ENCODE peak calls at places on chromosomes 1 and 21, in six cellular contexts. H is ovary; B is CD4-positive, alpha-beta memory T cell; L is neuronal stem cell; Z is lower lobe of right lung; Q is neural progenitor cell. M is an unnamed sample. For H3K4me1, the result is how much of the 10 kb centered on the place peaks cover.

GRCh38 chr1:209367031-209367813 is 216.3 kb upstream of the CAMK1G start:
- DNase-seq in Z (no peak), L (no peak), Q (no peak), H (no peak), B (no peak), M (no peak)

GRCh38 chr1:14571810-14572767 is 26.4 kb upstream of the KAZN start:
- DNase-seq in H (no peak), L (peak), Z (no peak), B (no peak), Q (peak), M (no peak)

GRCh38 chr1:162568802-162569201 is 7.3 kb downstream of the UAP1 start:
- DNase-seq in B (no peak), Q (no peak), L (no peak), Z (no peak), H (no peak), M (no peak)

GRCh38 chr1:28971980-28972771 is 57.8 kb downstream of the EPB41 start:
- DNase-seq in B (no peak), Q (no peak), H (no peak), Z (no peak), L (no peak), M (no peak)

GRCh38 chr1:216903389-216903754 is 180.1 kb upstream of the ESRRG start:
- DNase-seq in Z (no peak), Q (no peak), L (no peak), H (no peak), B (no peak), M (no peak)

GRCh38 chr1:224205438-224205840 is 22.4 kb downstream of the DEGS1 start:
- DNase-seq in Z (no peak), H (no peak), Q (no peak), L (no peak), B (no peak), M (peak)

GRCh38 chr1:205088341-205088740 is 4.1 kb upstream of the TMEM81 start:
- DNase-seq in L (no peak), Z (no peak), Q (no peak), B (no peak), H (no peak), M (no peak)

GRCh38 chr1:119790481-119791198 is 20.6 kb downstream of the REG4 start:
- DNase-seq in B (no peak), Q (no peak), H (no peak), Z (no peak), L (no peak), M (peak)

GRCh38 chr21:22209304-22209700 is 1211.1 kb downstream of the NCAM2 start:
- DNase-seq in H (no peak), Z (no peak), B (no peak), Q (no peak), L (no peak), M (no peak)

GRCh38 chr1:30912913-30913652 is 4.5 kb upstream of the SDC3 start:
- DNase-seq in L (no peak), B (no peak), Q (no peak), H (no peak), Z (peak), M (peak)

GRCh38 chr1:89954401-89954800 is 40.5 kb upstream of the ZNF326 start:
- DNase-seq in B (no peak), Z (no peak), Q (no peak), L (no peak), H (no peak), M (no peak)

GRCh38 chr1:197519741-197520334 is 251.8 kb downstream of the CRB1 start:
- DNase-seq in L (no peak), B (no peak), Q (peak), Z (no peak), H (no peak), M (no peak)

GRCh38 chr1:211695135-211695816 is 19.9 kb upstream of the NEK2 start:
- DNase-seq in Z (no peak), Q (peak), B (no peak), H (no peak), L (no peak), M (no peak)

GRCh38 chr21:43361127-43361492 is 65.8 kb downstream of the SIK1 start:
- DNase-seq in Z (no peak), Q (no peak), B (no peak), L (no peak), H (peak), M (peak)

GRCh38 chr1:201531551-201532425 is 7.1 kb upstream of the NAV1 start:
- DNase-seq in H (no peak), Q (peak), Z (no peak), B (no peak), L (no peak), M (no peak)

GRCh38 chr1:184002071-184002470 is 35.5 kb downstream of the COLGALT2 start:
- DNase-seq in H (no peak), Z (no peak), B (no peak), L (no peak), Q (peak), M (no peak)

GRCh38 chr1:226407497-226408284 is at the start of gene PARP1:
- DNase-seq in B (peak), H (peak), L (peak), Q (peak), Z (peak), M (peak)

GRCh38 chr1:201254625-201255469 is 28.5 kb upstream of the PKP1 start:
- DNase-seq in H (no peak), B (peak), L (peak), Q (peak), Z (peak), M (peak)

GRCh38 chr1:5908461-5909375 is 83.5 kb downstream of the NPHP4 start:
- DNase-seq in Z (peak), L (no peak), B (no peak), H (no peak), Q (no peak), M (no peak)

GRCh38 chr1:20058531-20058930 is 11.5 kb upstream of the PLA2G5 start:
- DNase-seq in B (peak), H (no peak), Q (no peak), L (no peak), Z (no peak), M (peak)

GRCh38 chr1:15826810-15827507 is 19.5 kb upstream of the UQCRHL start:
- DNase-seq in Z (no peak), H (no peak), Q (no peak), L (no peak), B (no peak), M (no peak)

GRCh38 chr21:38735807-38736206 is 69.9 kb upstream of the ETS2 start:
- DNase-seq in L (no peak), H (no peak), Z (no peak), B (no peak), Q (no peak), M (no peak)

GRCh38 chr21:35475768-35476167 is 426.7 kb upstream of the RUNX1 start:
- DNase-seq in H (no peak), Z (no peak), B (no peak), Q (no peak), L (no peak), M (no peak)

GRCh38 chr1:203275656-203276272 is 29.6 kb upstream of the BTG2 start:
- DNase-seq in Q (no peak), B (no peak), L (no peak), H (no peak), Z (no peak), M (peak)

GRCh38 chr1:101460709-101461108 is 223.9 kb downstream of the S1PR1 start:
- DNase-seq in Q (no peak), B (no peak), H (no peak), L (no peak), Z (no peak), M (no peak)

GRCh38 chr1:17274186-17275170 is 25.6 kb downstream of the PADI3 start:
- DNase-seq in Q (peak), H (no peak), B (no peak), Z (peak), L (peak), M (peak)

GRCh38 chr1:238469146-238469601 is 578.5 kb upstream of the ZP4 start:
- DNase-seq in Z (no peak), L (no peak), B (no peak), Q (no peak), H (no peak), M (no peak)

GRCh38 chr1:161706116-161706482 is 930 bp upstream of the FCRLA start:
- DNase-seq in B (no peak), L (no peak), Q (no peak), Z (no peak), H (no peak), M (no peak)

GRCh38 chr1:101288491-101288944 is 51.7 kb downstream of the S1PR1 start:
- DNase-seq in Z (peak), L (peak), B (peak), H (peak), Q (peak), M (no peak)

GRCh38 chr1:26112407-26112775 is 767 bp downstream of the PDIK1L start:
- DNase-seq in H (no peak), Z (no peak), B (no peak), Q (no peak), L (no peak), M (no peak)

GRCh38 chr1:181173761-181174371 is 85.4 kb downstream of the IER5 start:
- DNase-seq in L (no peak), H (no peak), Z (no peak), B (no peak), Q (no peak), M (no peak)

GRCh38 chr21:27799861-27800260 is 833.0 kb upstream of the ADAMTS5 start:
- DNase-seq in Z (no peak), Q (no peak), B (no peak), L (no peak), H (no peak), M (no peak)

GRCh38 chr21:31042080-31042464 is 3.8 kb upstream of the KRTAP19-8 start:
- DNase-seq in L (no peak), Q (no peak), B (no peak), H (no peak), Z (no peak), M (no peak)

GRCh38 chr1:214108097-214108446 is 120.3 kb downstream of the PROX1 start:
- DNase-seq in L (no peak), Z (no peak), H (no peak), Q (no peak), B (no peak), M (no peak)

GRCh38 chr1:215539803-215540575 is 27.1 kb upstream of the KCTD3 start:
- DNase-seq in L (no peak), H (no peak), Z (no peak), B (no peak), Q (no peak), M (peak)

GRCh38 chr1:245827306-245827705 is 672.5 kb downstream of the KIF26B start:
- DNase-seq in L (no peak), H (no peak), B (no peak), Q (no peak), Z (no peak), M (no peak)

GRCh38 chr1:56508523-56508983 is 70.8 kb downstream of the PLPP3 start:
- DNase-seq in H (no peak), Q (no peak), L (no peak), B (no peak), Z (peak), M (peak)

GRCh38 chr1:14181191-14181793 is 417.2 kb upstream of the KAZN start:
- DNase-seq in Q (peak), Z (no peak), B (no peak), L (peak), H (no peak), M (no peak)

GRCh38 chr1:4120557-4121292 is 220.7 kb upstream of the C1orf174 start:
- DNase-seq in L (no peak), B (no peak), Z (no peak), H (no peak), Q (no peak), M (no peak)

GRCh38 chr1:33393524-33393923 is 37.4 kb downstream of the PHC2 start:
- DNase-seq in Q (no peak), L (no peak), B (no peak), H (no peak), Z (no peak), M (no peak)

GRCh38 chr1:33393991-33394390 is 36.9 kb downstream of the PHC2 start:
- DNase-seq in H (no peak), L (no peak), Z (no peak), B (no peak), Q (no peak), M (no peak)

GRCh38 chr1:33396188-33397124 is 34.4 kb downstream of the PHC2 start:
- DNase-seq in L (no peak), Z (no peak), H (no peak), Q (no peak), B (no peak), M (no peak)

GRCh38 chr1:33392639-33393038 is 38.3 kb downstream of the PHC2 start:
- DNase-seq in L (no peak), B (no peak), Q (no peak), Z (no peak), H (no peak), M (no peak)

DNA sequence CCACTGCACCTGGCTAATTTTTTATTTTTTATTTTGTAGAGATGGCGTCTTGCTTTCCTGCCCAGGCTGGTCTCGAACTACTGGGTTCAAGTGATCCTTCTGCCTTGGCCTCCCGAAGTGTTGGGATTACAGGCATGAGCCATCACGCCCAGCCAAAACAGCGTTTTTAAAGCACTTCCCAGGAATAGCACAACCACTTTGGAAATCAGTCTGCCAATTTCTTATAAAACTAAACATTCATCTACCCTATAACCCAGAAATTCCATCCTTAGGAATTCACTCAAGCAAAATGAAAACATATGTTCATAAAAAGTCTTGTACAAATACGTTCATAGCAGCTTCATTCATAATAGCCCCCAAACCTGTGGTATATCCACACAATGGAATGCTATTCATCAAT is 36.2 kb downstream of the PHC2 start:
- DNase-seq in L (no peak), Q (no peak), H (no peak), Z (no peak), B (no peak), M (no peak)
- H3K4me1 ChIP-seq in L (half or more), Q (under half), H (under half), Z (under half), B (under half), M (under half)

GRCh38 chr1:117275055-117275454 is 64.3 kb upstream of the VTCN1 start:
- DNase-seq in H (no peak), L (no peak), Q (no peak), B (no peak), Z (no peak), M (no peak)

GRCh38 chr1:117268926-117269378 is 58.2 kb upstream of the VTCN1 start:
- DNase-seq in B (no peak), Z (no peak), Q (peak), H (no peak), L (no peak), M (no peak)

GRCh38 chr1:117271129-117271528 is 60.4 kb upstream of the VTCN1 start:
- DNase-seq in B (no peak), Z (no peak), L (no peak), Q (no peak), H (no peak), M (no peak)

GRCh38 chr1:117267232-117267774 is 56.6 kb upstream of the VTCN1 start:
- DNase-seq in Z (no peak), L (no peak), B (no peak), H (no peak), Q (no peak), M (no peak)

DNA sequence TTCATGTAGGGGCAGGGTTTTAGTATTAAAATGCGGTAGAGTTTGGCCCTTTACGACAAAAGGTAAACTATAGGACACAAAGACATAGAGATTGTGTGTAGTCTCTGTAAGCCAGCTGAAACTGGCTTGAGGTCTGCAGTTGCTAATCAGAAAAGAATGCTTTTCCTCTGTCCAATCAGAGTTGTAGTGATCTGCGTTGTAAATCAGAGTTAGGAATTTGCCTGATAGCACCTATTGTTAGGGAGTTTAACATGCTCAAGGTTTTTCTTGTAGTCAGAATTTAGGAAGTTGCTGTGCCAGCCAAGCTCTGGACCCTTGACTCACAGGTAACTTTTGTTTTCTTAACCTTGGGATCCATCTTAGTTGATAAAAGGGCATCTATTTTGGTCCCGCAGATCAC is 61.2 kb upstream of the VTCN1 start:
- DNase-seq in B (no peak), Q (no peak), H (no peak), Z (no peak), L (no peak), M (no peak)
- H3K4me3 ChIP-seq in B (no peak), Q (no peak), H (no peak), Z (no peak), L (no peak), M (no peak)

GRCh38 chr1:9376886-9377333 is 84.2 kb downstream of the SPSB1 start:
- DNase-seq in L (no peak), Z (no peak), H (peak), Q (no peak), B (no peak), M (no peak)
- H3K4me1 ChIP-seq in L (under half), Z (half or more), H (under half), Q (under half), B (under half), M (under half)

GRCh38 chr1:43932786-43933385 is 715 bp upstream of the ARTN start:
- DNase-seq in B (no peak), H (no peak), Z (no peak), Q (no peak), L (no peak), M (no peak)
- H3K4me3 ChIP-seq in B (no peak), H (no peak), Z (peak), Q (peak), L (peak), M (no peak)

DNA sequence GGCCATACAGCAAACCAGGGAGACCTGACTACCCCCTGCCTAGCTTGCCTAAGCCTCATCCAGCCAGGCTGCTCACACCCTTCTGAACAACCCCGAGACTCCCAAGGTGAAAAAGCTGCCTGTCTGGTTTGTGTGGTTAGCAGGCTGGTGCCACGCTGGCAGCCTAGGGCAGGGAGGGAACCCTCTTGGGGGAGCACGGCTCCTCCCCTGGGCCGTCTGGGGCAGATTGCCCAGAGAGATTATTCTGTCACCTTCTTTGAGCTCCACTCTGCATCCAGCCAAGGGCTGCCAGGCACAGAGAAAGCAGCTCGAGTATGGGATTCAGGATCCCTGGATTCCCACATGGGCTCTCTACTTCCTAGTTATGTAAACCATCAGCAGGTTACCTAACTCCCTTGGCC is 27.5 kb upstream of the TCEA3 start:
- DNase-seq in Z (peak), H (no peak), L (no peak), Q (no peak), B (peak), M (peak)
- H3K4me1 ChIP-seq in Z (under half), H (under half), L (under half), Q (under half), B (under half), M (under half)